ENCODE peak calls at places on chromosome 20, in eight cellular contexts. One of them, this sample, is unnamed.

GRCh38 chr20:62977613-62978558 is 25.4 kb downstream of the SLC17A9 start:
- DNase-seq in GM12878: peak
- DNase-seq in thoracic aorta: no peak
- DNase-seq in MM.1S: peak
- DNase-seq in heart right ventricle: no peak
- DNase-seq in cardiac muscle cell: no peak
- DNase-seq in CD4-positive, alpha-beta T cell: peak
- DNase-seq in left ventricle myocardium inferior: no peak
- DNase-seq in this sample: no peak

GRCh38 chr20:19967441-19967840 is 49.7 kb upstream of the NAA20 start:
- DNase-seq in GM12878: no peak
- DNase-seq in thoracic aorta: no peak
- DNase-seq in MM.1S: no peak
- DNase-seq in heart right ventricle: no peak
- DNase-seq in cardiac muscle cell: no peak
- DNase-seq in CD4-positive, alpha-beta T cell: no peak
- DNase-seq in left ventricle myocardium inferior: no peak
- DNase-seq in this sample: no peak

GRCh38 chr20:13046409-13046808 is 37.6 kb downstream of the SPTLC3 start:
- DNase-seq in GM12878: no peak
- DNase-seq in thoracic aorta: no peak
- DNase-seq in MM.1S: no peak
- DNase-seq in heart right ventricle: no peak
- DNase-seq in cardiac muscle cell: no peak
- DNase-seq in CD4-positive, alpha-beta T cell: no peak
- DNase-seq in left ventricle myocardium inferior: no peak
- DNase-seq in this sample: no peak

GRCh38 chr20:50214226-50215024 is 23.8 kb downstream of the CEBPB start:
- DNase-seq in GM12878: no peak
- DNase-seq in thoracic aorta: no peak
- DNase-seq in MM.1S: no peak
- DNase-seq in heart right ventricle: no peak
- DNase-seq in cardiac muscle cell: no peak
- DNase-seq in CD4-positive, alpha-beta T cell: no peak
- DNase-seq in left ventricle myocardium inferior: no peak
- DNase-seq in this sample: no peak

GRCh38 chr20:1377984-1378742 is 14.7 kb downstream of the FKBP1A start:
- DNase-seq in GM12878: no peak
- DNase-seq in thoracic aorta: no peak
- DNase-seq in MM.1S: no peak
- DNase-seq in heart right ventricle: no peak
- DNase-seq in cardiac muscle cell: no peak
- DNase-seq in CD4-positive, alpha-beta T cell: no peak
- DNase-seq in left ventricle myocardium inferior: no peak
- DNase-seq in this sample: no peak

GRCh38 chr20:23920408-23920780 is 40.8 kb upstream of the CST5 start:
- DNase-seq in GM12878: no peak
- DNase-seq in thoracic aorta: no peak
- DNase-seq in MM.1S: no peak
- DNase-seq in heart right ventricle: no peak
- DNase-seq in cardiac muscle cell: no peak
- DNase-seq in CD4-positive, alpha-beta T cell: no peak
- DNase-seq in left ventricle myocardium inferior: no peak
- DNase-seq in this sample: no peak

GRCh38 chr20:63054103-63054474 is 47.3 kb upstream of the BHLHE23 start:
- DNase-seq in GM12878: no peak
- DNase-seq in thoracic aorta: no peak
- DNase-seq in MM.1S: no peak
- DNase-seq in heart right ventricle: peak
- DNase-seq in cardiac muscle cell: no peak
- DNase-seq in CD4-positive, alpha-beta T cell: no peak
- DNase-seq in left ventricle myocardium inferior: peak
- DNase-seq in this sample: no peak

GRCh38 chr20:10551732-10552724 is 116.9 kb downstream of the SLX4IP start:
- DNase-seq in GM12878: no peak
- DNase-seq in thoracic aorta: no peak
- DNase-seq in MM.1S: no peak
- DNase-seq in heart right ventricle: no peak
- DNase-seq in cardiac muscle cell: peak
- DNase-seq in CD4-positive, alpha-beta T cell: no peak
- DNase-seq in left ventricle myocardium inferior: no peak
- DNase-seq in this sample: no peak

GRCh38 chr20:23143098-23143497 is 57.0 kb upstream of the CD93 start:
- DNase-seq in GM12878: no peak
- DNase-seq in thoracic aorta: peak
- DNase-seq in MM.1S: no peak
- DNase-seq in heart right ventricle: no peak
- DNase-seq in cardiac muscle cell: peak
- DNase-seq in CD4-positive, alpha-beta T cell: no peak
- DNase-seq in left ventricle myocardium inferior: no peak
- DNase-seq in this sample: no peak

GRCh38 chr20:18973499-18974173 is 160.1 kb downstream of the SCP2D1 start:
- DNase-seq in GM12878: no peak
- DNase-seq in thoracic aorta: no peak
- DNase-seq in MM.1S: no peak
- DNase-seq in heart right ventricle: peak
- DNase-seq in cardiac muscle cell: no peak
- DNase-seq in CD4-positive, alpha-beta T cell: no peak
- DNase-seq in left ventricle myocardium inferior: no peak
- DNase-seq in this sample: no peak

GRCh38 chr20:62141043-62141396 is 2.2 kb downstream of the PSMA7 start:
- DNase-seq in GM12878: no peak
- DNase-seq in thoracic aorta: no peak
- DNase-seq in MM.1S: no peak
- DNase-seq in heart right ventricle: no peak
- DNase-seq in cardiac muscle cell: no peak
- DNase-seq in CD4-positive, alpha-beta T cell: no peak
- DNase-seq in left ventricle myocardium inferior: no peak
- DNase-seq in this sample: no peak

GRCh38 chr20:10419550-10420133 is 14.4 kb downstream of the MKKS start:
- DNase-seq in GM12878: no peak
- DNase-seq in thoracic aorta: no peak
- DNase-seq in MM.1S: no peak
- DNase-seq in heart right ventricle: no peak
- DNase-seq in cardiac muscle cell: no peak
- DNase-seq in CD4-positive, alpha-beta T cell: no peak
- DNase-seq in left ventricle myocardium inferior: no peak
- DNase-seq in this sample: no peak

GRCh38 chr20:45993197-45993951 is 15.3 kb upstream of the MMP9 start:
- DNase-seq in GM12878: no peak
- DNase-seq in thoracic aorta: no peak
- DNase-seq in MM.1S: no peak
- DNase-seq in heart right ventricle: no peak
- DNase-seq in cardiac muscle cell: peak
- DNase-seq in CD4-positive, alpha-beta T cell: no peak
- DNase-seq in left ventricle myocardium inferior: no peak
- DNase-seq in this sample: no peak

GRCh38 chr20:57079016-57080005 is 187.1 kb downstream of the BMP7 start:
- DNase-seq in GM12878: no peak
- DNase-seq in thoracic aorta: no peak
- DNase-seq in MM.1S: no peak
- DNase-seq in heart right ventricle: no peak
- DNase-seq in cardiac muscle cell: no peak
- DNase-seq in CD4-positive, alpha-beta T cell: no peak
- DNase-seq in left ventricle myocardium inferior: no peak
- DNase-seq in this sample: no peak

GRCh38 chr20:59010321-59010994 is 3.4 kb upstream of the CTSZ start:
- DNase-seq in GM12878: no peak
- DNase-seq in thoracic aorta: no peak
- DNase-seq in MM.1S: no peak
- DNase-seq in heart right ventricle: no peak
- DNase-seq in cardiac muscle cell: no peak
- DNase-seq in CD4-positive, alpha-beta T cell: no peak
- DNase-seq in left ventricle myocardium inferior: no peak
- DNase-seq in this sample: no peak

GRCh38 chr20:61955668-61956395 is 109.8 kb downstream of the TAF4 start:
- DNase-seq in GM12878: no peak
- DNase-seq in thoracic aorta: no peak
- DNase-seq in MM.1S: no peak
- DNase-seq in heart right ventricle: no peak
- DNase-seq in cardiac muscle cell: no peak
- DNase-seq in CD4-positive, alpha-beta T cell: no peak
- DNase-seq in left ventricle myocardium inferior: no peak
- DNase-seq in this sample: no peak

GRCh38 chr20:41152108-41152757 is 14.9 kb downstream of the PLCG1 start:
- DNase-seq in GM12878: no peak
- DNase-seq in thoracic aorta: no peak
- DNase-seq in MM.1S: no peak
- DNase-seq in heart right ventricle: no peak
- DNase-seq in cardiac muscle cell: no peak
- DNase-seq in CD4-positive, alpha-beta T cell: no peak
- DNase-seq in left ventricle myocardium inferior: no peak
- DNase-seq in this sample: no peak
- H3K27ac ChIP-seq in GM12878: no peak
- H3K27ac ChIP-seq in thoracic aorta: no peak
- H3K27ac ChIP-seq in MM.1S: no peak
- H3K27ac ChIP-seq in heart right ventricle: peak
- H3K27ac ChIP-seq in cardiac muscle cell: no peak
- H3K27ac ChIP-seq in CD4-positive, alpha-beta T cell: peak
- H3K27ac ChIP-seq in left ventricle myocardium inferior: peak
- H3K27ac ChIP-seq in this sample: no peak

DNA sequence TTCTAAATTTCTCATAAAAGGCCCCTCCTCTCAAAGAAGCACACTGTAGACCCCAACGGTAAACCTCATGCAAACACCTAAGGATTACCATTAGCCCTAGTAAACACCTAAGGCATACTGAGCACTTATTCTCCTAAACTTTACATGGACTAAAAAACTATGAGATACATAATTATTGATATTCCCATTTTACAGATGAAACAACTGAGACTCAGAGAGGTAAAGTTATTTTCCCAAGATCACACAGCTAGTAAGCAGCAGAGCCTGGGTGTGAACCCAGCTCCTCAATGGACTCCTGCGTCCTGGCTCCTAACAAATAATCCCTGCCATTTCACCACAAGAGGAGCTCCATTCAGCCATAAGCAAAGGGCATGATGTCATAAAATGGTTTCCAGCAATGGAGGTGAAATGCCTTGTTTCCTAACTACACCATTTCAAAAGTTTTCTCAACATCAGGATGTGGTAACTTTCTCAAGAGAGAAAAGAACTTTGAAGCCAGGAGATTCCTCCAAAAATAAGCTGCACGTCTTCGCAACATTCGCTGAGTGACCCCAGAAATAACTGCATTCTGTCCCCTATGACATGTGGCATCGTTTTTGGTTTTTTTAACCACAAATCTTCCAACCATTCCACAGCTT is 4.1 kb downstream of the ATP9A start:
- DNase-seq in GM12878: no peak
- DNase-seq in thoracic aorta: no peak
- DNase-seq in MM.1S: no peak
- DNase-seq in heart right ventricle: no peak
- DNase-seq in cardiac muscle cell: no peak
- DNase-seq in CD4-positive, alpha-beta T cell: no peak
- DNase-seq in left ventricle myocardium inferior: no peak
- DNase-seq in this sample: no peak
- H3K27ac ChIP-seq in GM12878: no peak
- H3K27ac ChIP-seq in thoracic aorta: no peak
- H3K27ac ChIP-seq in MM.1S: no peak
- H3K27ac ChIP-seq in heart right ventricle: no peak
- H3K27ac ChIP-seq in cardiac muscle cell: no peak
- H3K27ac ChIP-seq in CD4-positive, alpha-beta T cell: no peak
- H3K27ac ChIP-seq in left ventricle myocardium inferior: no peak
- H3K27ac ChIP-seq in this sample: no peak

GRCh38 chr20:43682446-43682845 is 15.5 kb downstream of the MYBL2 start:
- DNase-seq in GM12878: no peak
- DNase-seq in thoracic aorta: no peak
- DNase-seq in MM.1S: peak
- DNase-seq in heart right ventricle: no peak
- DNase-seq in cardiac muscle cell: no peak
- DNase-seq in CD4-positive, alpha-beta T cell: no peak
- DNase-seq in left ventricle myocardium inferior: no peak
- DNase-seq in this sample: no peak
- H3K27ac ChIP-seq in GM12878: peak
- H3K27ac ChIP-seq in thoracic aorta: no peak
- H3K27ac ChIP-seq in MM.1S: peak
- H3K27ac ChIP-seq in heart right ventricle: no peak
- H3K27ac ChIP-seq in cardiac muscle cell: no peak
- H3K27ac ChIP-seq in CD4-positive, alpha-beta T cell: no peak
- H3K27ac ChIP-seq in left ventricle myocardium inferior: no peak
- H3K27ac ChIP-seq in this sample: no peak

DNA sequence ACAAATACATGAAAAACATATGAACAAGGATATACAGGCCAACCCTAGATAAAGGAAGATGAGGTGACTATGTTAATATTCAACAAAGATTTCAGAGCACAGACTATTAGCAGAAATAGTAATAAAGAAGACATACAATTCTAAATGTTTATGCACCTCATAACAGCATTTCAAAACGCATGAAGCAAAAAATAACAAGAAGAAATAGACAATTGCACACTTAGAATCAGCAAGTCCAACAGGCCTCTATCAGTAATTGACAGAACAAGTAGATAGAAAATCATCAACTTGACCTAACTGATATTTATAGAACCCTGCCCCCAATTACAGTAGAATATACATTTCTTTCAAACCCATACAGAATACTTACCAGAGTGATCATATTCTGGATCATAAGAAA is 11.4 kb upstream of the DOK5 start:
- DNase-seq in GM12878: no peak
- DNase-seq in thoracic aorta: no peak
- DNase-seq in MM.1S: no peak
- DNase-seq in heart right ventricle: no peak
- DNase-seq in cardiac muscle cell: no peak
- DNase-seq in CD4-positive, alpha-beta T cell: no peak
- DNase-seq in left ventricle myocardium inferior: no peak
- DNase-seq in this sample: no peak
- H3K27ac ChIP-seq in GM12878: no peak
- H3K27ac ChIP-seq in thoracic aorta: no peak
- H3K27ac ChIP-seq in MM.1S: no peak
- H3K27ac ChIP-seq in heart right ventricle: no peak
- H3K27ac ChIP-seq in cardiac muscle cell: no peak
- H3K27ac ChIP-seq in CD4-positive, alpha-beta T cell: no peak
- H3K27ac ChIP-seq in left ventricle myocardium inferior: no peak
- H3K27ac ChIP-seq in this sample: no peak

GRCh38 chr20:17856024-17856564 is 112.5 kb downstream of the SNX5 start:
- DNase-seq in GM12878: peak
- DNase-seq in thoracic aorta: no peak
- DNase-seq in MM.1S: peak
- DNase-seq in heart right ventricle: no peak
- DNase-seq in cardiac muscle cell: no peak
- DNase-seq in CD4-positive, alpha-beta T cell: no peak
- DNase-seq in left ventricle myocardium inferior: no peak
- DNase-seq in this sample: no peak
- H3K27ac ChIP-seq in GM12878: peak
- H3K27ac ChIP-seq in thoracic aorta: no peak
- H3K27ac ChIP-seq in MM.1S: peak
- H3K27ac ChIP-seq in heart right ventricle: no peak
- H3K27ac ChIP-seq in cardiac muscle cell: no peak
- H3K27ac ChIP-seq in CD4-positive, alpha-beta T cell: no peak
- H3K27ac ChIP-seq in left ventricle myocardium inferior: no peak
- H3K27ac ChIP-seq in this sample: no peak

This sample was measured in caudate nucleus.